ENCODE peak calls at places on chromosomes 6 and 20, in four cellular contexts. G is substantia nigra, P is brain microvascular endothelial cell, D is mesenchymal stem cell. A is an unnamed sample.

GRCh38 chr6:15363164-15363522 is 117.3 kb downstream of the JARID2 start:
- DNase-seq in D (no peak), P (no peak), G (no peak), A (no peak)

GRCh38 chr20:48463916-48464315 is 363.9 kb downstream of the PREX1 start:
- DNase-seq in D (peak), G (no peak), P (peak), A (no peak)

GRCh38 chr20:21521596-21522478 is 8.0 kb upstream of the NKX2-2 start:
- DNase-seq in G (no peak), D (no peak), P (no peak), A (no peak)

GRCh38 chr6:82017316-82017715 is 230.2 kb downstream of the IBTK start:
- DNase-seq in P (peak), G (no peak), D (peak), A (no peak)

GRCh38 chr6:75115501-75115900 is 90.4 kb downstream of the COL12A1 start:
- DNase-seq in D (no peak), G (no peak), P (peak), A (no peak)

GRCh38 chr20:62220666-62221568 is 839 bp upstream of the HRH3 start:
- DNase-seq in D (no peak), P (no peak), G (no peak), A (no peak)

GRCh38 chr20:59472059-59472458 is 132.3 kb upstream of the PHACTR3 start:
- DNase-seq in P (no peak), D (no peak), G (no peak), A (no peak)

GRCh38 chr6:40509163-40509562 is 78.0 kb downstream of the LRFN2 start:
- DNase-seq in D (no peak), G (no peak), P (no peak), A (no peak)

GRCh38 chr6:50305660-50306059 is 255.9 kb upstream of the DEFB112 start:
- DNase-seq in D (peak), G (no peak), P (peak), A (no peak)

GRCh38 chr20:51036226-51036625 is 13.3 kb upstream of the KCNG1 start:
- DNase-seq in G (no peak), D (no peak), P (no peak), A (no peak)

GRCh38 chr6:20771427-20771826 is 237.2 kb downstream of the CDKAL1 start:
- DNase-seq in P (no peak), G (no peak), D (no peak), A (no peak)
- H3K27ac ChIP-seq in P (no peak), G (no peak), D (no peak), A (no peak)

GRCh38 chr6:157381631-157382621 is 936 bp downstream of the ZDHHC14 start:
- DNase-seq in G (no peak), D (peak), P (peak), A (no peak)

GRCh38 chr6:157383471-157383870 is 2.5 kb downstream of the ZDHHC14 start:
- DNase-seq in P (no peak), G (no peak), D (no peak), A (no peak)

GRCh38 chr6:157380458-157380778 is 572 bp upstream of the ZDHHC14 start:
- DNase-seq in P (no peak), G (no peak), D (no peak), A (no peak)

GRCh38 chr6:157379656-157380457 is 1.1 kb upstream of the ZDHHC14 start:
- DNase-seq in P (peak), G (peak), D (peak), A (peak)

GRCh38 chr6:157380779-157381561 is at the start of gene ZDHHC14:
- DNase-seq in G (peak), D (peak), P (peak), A (peak)
- H3K27ac ChIP-seq in G (peak), D (peak), P (peak), A (peak)

GRCh38 chr6:52375780-52376556 is 14.0 kb downstream of the PAQR8 start:
- DNase-seq in D (no peak), G (no peak), P (no peak), A (no peak)

GRCh38 chr6:52376763-52377162 is 14.8 kb downstream of the PAQR8 start:
- DNase-seq in D (no peak), G (no peak), P (no peak), A (no peak)

GRCh38 chr6:52371656-52372151 is 9.8 kb downstream of the PAQR8 start:
- DNase-seq in G (no peak), P (no peak), D (no peak), A (no peak)

GRCh38 chr6:52373294-52373693 is 11.3 kb downstream of the PAQR8 start:
- DNase-seq in G (no peak), P (no peak), D (no peak), A (no peak)

DNA sequence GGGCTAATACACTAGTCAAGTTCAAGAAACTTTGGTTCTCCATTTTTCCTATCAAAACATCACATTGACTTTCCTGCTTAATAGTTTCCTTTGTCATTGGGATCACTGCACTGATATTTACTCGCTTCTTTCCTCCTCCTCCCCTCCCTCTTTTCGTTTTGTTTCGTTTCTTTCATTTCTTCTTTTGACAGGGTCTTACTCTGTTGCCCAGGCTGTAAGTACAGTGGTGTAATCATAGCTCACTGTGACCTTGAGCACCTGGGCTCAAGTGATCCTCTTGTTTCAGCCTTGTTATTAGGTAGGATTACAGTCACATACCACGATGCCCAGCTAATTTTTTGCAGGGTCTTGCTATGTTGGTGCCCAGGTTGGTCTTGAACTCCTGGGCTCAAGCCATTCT is 12.3 kb downstream of the PAQR8 start:
- DNase-seq in P (no peak), D (no peak), G (no peak), A (no peak)
- H3K27ac ChIP-seq in P (no peak), D (no peak), G (peak), A (no peak)

GRCh38 chr6:24743944-24744335 is 25.0 kb upstream of the C6orf62 start:
- DNase-seq in P (no peak), G (no peak), D (no peak), A (no peak)

GRCh38 chr6:24738732-24739131 is 19.8 kb upstream of the C6orf62 start:
- DNase-seq in G (no peak), D (no peak), P (no peak), A (no peak)

GRCh38 chr6:24740861-24741260 is 21.9 kb upstream of the C6orf62 start:
- DNase-seq in D (no peak), G (no peak), P (peak), A (no peak)

GRCh38 chr6:24744911-24745310 is 26.0 kb upstream of the C6orf62 start:
- DNase-seq in D (no peak), G (no peak), P (no peak), A (no peak)

DNA sequence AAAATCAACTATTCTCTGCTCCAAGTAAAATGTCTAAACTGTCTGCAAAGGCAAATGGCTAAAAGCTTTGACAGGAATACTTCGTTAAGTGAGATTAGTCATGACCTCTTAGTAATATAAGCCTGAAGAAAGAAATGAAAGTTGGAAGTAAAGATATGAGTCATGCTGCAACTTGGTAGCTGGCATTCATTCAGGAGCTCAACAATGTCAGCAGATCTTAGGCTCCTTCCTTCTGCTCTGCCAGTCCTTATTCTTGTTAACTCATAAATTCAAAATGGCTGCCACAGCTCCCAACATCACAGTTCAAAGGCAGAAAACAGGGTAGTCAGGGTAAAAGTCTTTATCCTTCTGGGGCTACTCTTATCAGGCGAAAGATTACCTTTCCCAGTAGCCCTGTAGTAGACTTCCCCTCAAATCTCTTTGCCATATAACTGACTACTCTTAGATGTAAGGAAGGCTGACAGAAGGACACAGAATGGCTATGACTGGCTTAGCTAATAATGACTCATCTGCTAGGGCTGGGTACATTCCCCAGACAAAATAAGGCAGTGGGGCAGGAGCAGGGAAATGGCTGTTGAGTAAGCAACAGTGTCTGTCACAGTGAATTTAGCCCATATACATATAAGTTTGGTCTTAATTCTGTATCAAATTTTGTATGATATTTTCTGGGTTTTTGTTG is 24.4 kb upstream of the C6orf62 start:
- DNase-seq in P (peak), G (no peak), D (peak), A (peak)
- H3K27ac ChIP-seq in P (peak), G (peak), D (peak), A (peak)

GRCh38 chr6:939047-939363 is 246.1 kb upstream of the EXOC2 start:
- DNase-seq in G (no peak), P (no peak), D (no peak), A (no peak)
- H3K27ac ChIP-seq in G (no peak), P (no peak), D (no peak), A (no peak)

DNA sequence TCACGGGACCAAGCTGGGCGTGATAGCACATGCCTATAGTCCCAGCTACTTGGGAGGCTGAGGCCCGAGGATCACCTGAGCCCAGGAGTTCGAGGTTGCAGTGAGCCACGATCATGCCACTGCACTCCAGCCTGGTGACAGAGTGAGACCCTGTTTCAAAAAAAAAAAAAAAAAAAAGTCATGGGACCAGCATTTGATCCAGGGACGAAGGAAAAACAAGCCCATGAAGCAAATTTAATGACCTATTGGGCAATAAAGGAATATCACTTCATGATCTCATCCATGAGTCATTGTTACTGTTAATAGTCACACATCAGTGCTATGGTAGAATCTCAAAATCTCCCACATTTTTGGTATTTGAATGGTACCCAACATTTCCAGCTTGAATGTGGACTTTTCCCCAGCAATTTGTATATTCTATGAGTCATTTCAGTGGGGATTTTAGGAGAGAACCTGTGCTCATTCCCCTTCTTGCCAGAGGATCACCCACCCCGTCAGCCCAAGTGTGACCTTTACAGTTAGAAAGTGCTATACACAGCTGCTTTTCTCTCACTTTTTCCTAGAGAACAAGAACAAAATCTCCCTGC is 8.5 kb upstream of the SOD2 start:
- DNase-seq in D (peak), G (no peak), P (peak), A (peak)
- H3K27ac ChIP-seq in D (peak), G (no peak), P (peak), A (peak)

GRCh38 chr6:19327246-19327645 is 509.9 kb upstream of the ID4 start:
- DNase-seq in P (peak), G (no peak), D (no peak), A (no peak)
- H3K27ac ChIP-seq in P (peak), G (no peak), D (no peak), A (peak)

A was measured in epithelial cell of prostate.